ENCODE peak calls at places on chromosomes 2 and 18, in seven cellular contexts. D is substantia nigra; W is hippocampal formation; E is spleen; T is central memory CD4-positive, alpha-beta T cell; M is A172; X is stimulated activated CD8-positive, alpha-beta memory T cell treated with anti-CD3 and anti-CD28 coated beads, Interleukin-15, amount 100 ng/mL, for 24 hours. O is an unnamed sample.

GRCh38 chr2:20962939-20963543 is 80.8 kb downstream of the APOB start:
- DNase-seq in D (peak), T (peak), M (peak), X (peak), E (peak), W (peak), O (peak)

GRCh38 chr2:26572589-26572988 is 68.6 kb downstream of the CIB4 start:
- DNase-seq in M (no peak), X (no peak), D (no peak), W (no peak), E (peak), T (no peak), O (no peak)

GRCh38 chr2:17538022-17538843 is 2.3 kb upstream of the VSNL1 start:
- DNase-seq in T (no peak), M (no peak), W (no peak), D (no peak), E (no peak), X (no peak), O (peak)

GRCh38 chr2:200040251-200040650 is 84.9 kb downstream of the MAIP1 start:
- DNase-seq in E (no peak), D (no peak), X (no peak), W (no peak), T (no peak), M (no peak), O (peak)

GRCh38 chr2:176535480-176536113 is 266.4 kb downstream of the MTX2 start:
- DNase-seq in T (no peak), M (no peak), X (no peak), D (no peak), E (no peak), W (no peak), O (no peak)

GRCh38 chr18:78587096-78587495 is 392.5 kb upstream of the SALL3 start:
- DNase-seq in X (no peak), M (no peak), D (no peak), T (no peak), E (no peak), W (no peak), O (no peak)

GRCh38 chr18:8762968-8763367 is 57.6 kb downstream of the MTCL1 start:
- DNase-seq in W (no peak), M (no peak), T (no peak), X (no peak), D (no peak), E (no peak), O (no peak)

GRCh38 chr2:126770466-126770865 is 114.5 kb downstream of the GYPC start:
- DNase-seq in M (no peak), X (no peak), W (no peak), D (no peak), T (no peak), E (peak), O (no peak)

GRCh38 chr2:27772804-27773203 is 1.3 kb downstream of the MRPL33 start:
- DNase-seq in T (no peak), D (no peak), X (no peak), E (no peak), W (no peak), M (no peak), O (peak)

GRCh38 chr2:164839914-164840457 is 1.6 kb downstream of the COBLL1 start:
- DNase-seq in M (peak), T (no peak), D (no peak), W (no peak), X (no peak), E (no peak), O (peak)

GRCh38 chr2:235860111-235860510 is 308.1 kb downstream of the GBX2 start:
- DNase-seq in M (no peak), X (no peak), W (no peak), T (no peak), D (no peak), E (no peak), O (peak)

GRCh38 chr2:143026411-143027054 is 102.7 kb upstream of the ARHGAP15 start:
- DNase-seq in E (no peak), X (no peak), D (no peak), W (no peak), M (no peak), T (no peak), O (no peak)

GRCh38 chr2:104408266-104408665 is 445.6 kb upstream of the POU3F3 start:
- DNase-seq in T (no peak), M (no peak), D (peak), W (no peak), X (no peak), E (no peak), O (no peak)

GRCh38 chr2:29607025-29607424 is 314.4 kb downstream of the ALK start:
- DNase-seq in W (no peak), T (no peak), E (no peak), M (no peak), D (no peak), X (no peak), O (no peak)

GRCh38 chr2:223744580-223744979 is 92.8 kb downstream of the AP1S3 start:
- DNase-seq in T (no peak), D (no peak), E (no peak), X (no peak), W (no peak), M (no peak), O (peak)

GRCh38 chr2:8003462-8004075 is 678.3 kb upstream of the ID2 start:
- DNase-seq in D (no peak), M (no peak), E (no peak), W (no peak), T (no peak), X (no peak), O (peak)

GRCh38 chr2:112483047-112483473 is 1.1 kb downstream of the TTL start:
- DNase-seq in D (no peak), E (no peak), W (no peak), X (no peak), T (no peak), M (peak), O (peak)

GRCh38 chr2:12708508-12709206 is 8.1 kb upstream of the TRIB2 start:
- DNase-seq in D (no peak), X (no peak), W (no peak), E (no peak), T (no peak), M (no peak), O (no peak)

GRCh38 chr2:174607989-174608865 is 10.6 kb upstream of the WIPF1 start:
- DNase-seq in X (no peak), W (no peak), T (peak), M (no peak), E (no peak), D (no peak), O (no peak)

GRCh38 chr2:233013027-233013461 is at the start of gene NGEF:
- DNase-seq in W (no peak), T (no peak), E (peak), X (no peak), M (no peak), D (no peak), O (no peak)

GRCh38 chr2:223528036-223528435 is 74.1 kb downstream of the SCG2 start:
- DNase-seq in E (no peak), T (no peak), M (no peak), D (no peak), X (no peak), W (no peak), O (peak)

GRCh38 chr2:239151201-239152131 is 249.4 kb downstream of the HDAC4 start:
- DNase-seq in D (no peak), T (no peak), E (peak), W (no peak), M (no peak), X (no peak), O (no peak)

GRCh38 chr2:20501974-20502373 is 55.1 kb downstream of the RHOB start:
- DNase-seq in X (no peak), W (no peak), D (no peak), T (no peak), E (no peak), M (peak), O (peak)

GRCh38 chr2:74499269-74499939 is at the start of gene LBX2:
- DNase-seq in W (no peak), D (no peak), T (no peak), M (no peak), E (peak), X (no peak), O (peak)

GRCh38 chr2:54899576-54900200 is 150.6 kb downstream of the RTN4 start:
- DNase-seq in X (no peak), D (no peak), E (no peak), T (no peak), M (peak), W (no peak), O (peak)